ENCODE peak calls at places on chromosomes 2 and 18, in eight cellular contexts. H is fibroblast of villous mesenchyme, S is astrocyte of the cerebellum, N is choroid plexus epithelial cell, I is A549, D is epithelial cell of proximal tubule, T is stomach, P is brain microvascular endothelial cell. L is an unnamed sample.

GRCh38 chr18:57784034-57784815 is 18.9 kb downstream of the ATP8B1 start:
- DNase-seq in S (peak), D (no peak), N (peak), P (peak), H (peak), I (no peak), T (no peak), L (peak)

GRCh38 chr2:8549273-8549922 is 132.5 kb upstream of the ID2 start:
- DNase-seq in D (no peak), T (peak), P (no peak), I (no peak), N (no peak), S (no peak), H (no peak), L (no peak)

GRCh38 chr2:204545861-204546773 is 842 bp downstream of the PARD3B start:
- DNase-seq in T (peak), D (no peak), N (no peak), P (no peak), I (no peak), H (peak), S (no peak), L (no peak)

GRCh38 chr2:212953170-212953920 is 198.1 kb downstream of the IKZF2 start:
- DNase-seq in I (no peak), T (no peak), H (no peak), P (no peak), N (no peak), S (no peak), D (no peak), L (no peak)

GRCh38 chr2:230591850-230592249 is 120.8 kb upstream of the CAB39 start:
- DNase-seq in T (no peak), N (no peak), H (no peak), I (no peak), S (no peak), D (no peak), P (no peak), L (no peak)

GRCh38 chr2:240301256-240301795 is 134.1 kb upstream of the GPC1 start:
- DNase-seq in S (no peak), P (no peak), T (no peak), H (no peak), D (no peak), I (no peak), N (no peak), L (no peak)

GRCh38 chr18:47174545-47175116 is 1.5 kb downstream of the IER3IP1 start:
- DNase-seq in T (no peak), H (no peak), I (peak), N (peak), S (no peak), D (peak), P (no peak), L (no peak)

GRCh38 chr18:62485684-62486083 is 37.1 kb upstream of the ZCCHC2 start:
- DNase-seq in S (peak), H (peak), T (peak), D (peak), P (peak), N (peak), I (peak), L (peak)

GRCh38 chr2:102522890-102523289 is 49.9 kb downstream of the SLC9A4 start:
- DNase-seq in D (no peak), P (no peak), S (no peak), I (no peak), N (no peak), T (no peak), H (no peak), L (no peak)

GRCh38 chr2:210169871-210170441 is 1.3 kb downstream of the KANSL1L start:
- DNase-seq in N (peak), S (peak), D (no peak), T (no peak), I (peak), H (peak), P (peak), L (peak)

GRCh38 chr18:28834889-28835288 is 658.0 kb upstream of the CDH2 start:
- DNase-seq in H (peak), I (peak), S (peak), D (no peak), N (peak), P (no peak), T (no peak), L (peak)

GRCh38 chr2:172842749-172843349 is 107.2 kb downstream of the RAPGEF4 start:
- DNase-seq in P (no peak), D (no peak), T (no peak), I (no peak), S (no peak), H (no peak), N (no peak), L (no peak)

GRCh38 chr2:134721596-134721995 is 2.8 kb upstream of the TMEM163 start:
- DNase-seq in N (no peak), S (no peak), T (no peak), P (no peak), H (no peak), D (no peak), I (no peak), L (no peak)

GRCh38 chr2:70525032-70525431 is 28.6 kb downstream of the TGFA start:
- DNase-seq in T (peak), P (no peak), S (no peak), H (no peak), I (peak), N (no peak), D (peak), L (peak)

GRCh38 chr2:55010915-55011314 is 39.3 kb downstream of the RTN4 start:
- DNase-seq in D (no peak), I (peak), P (no peak), H (peak), S (no peak), N (peak), T (no peak), L (no peak)

GRCh38 chr2:230881840-230882239 is 17.1 kb downstream of the ITM2C start:
- DNase-seq in N (no peak), T (no peak), I (no peak), H (no peak), P (no peak), D (no peak), S (no peak), L (no peak)

GRCh38 chr2:236947896-236948295 is 137.8 kb upstream of the COPS8 start:
- DNase-seq in D (no peak), T (no peak), P (no peak), N (no peak), H (no peak), S (no peak), I (no peak), L (no peak)
- H3K4me3 ChIP-seq in D (no peak), T (no peak), P (no peak), N (no peak), H (no peak), S (no peak), I (no peak), L (no peak)

GRCh38 chr2:118495278-118495677 is 352.2 kb downstream of the EN1 start:
- DNase-seq in H (no peak), T (no peak), P (no peak), I (no peak), N (no peak), D (no peak), S (no peak), L (no peak)

GRCh38 chr2:118496467-118496866 is 351.0 kb downstream of the EN1 start:
- DNase-seq in T (no peak), S (no peak), P (no peak), N (no peak), H (no peak), D (no peak), I (no peak), L (no peak)

GRCh38 chr2:118490323-118490722 is 357.1 kb downstream of the EN1 start:
- DNase-seq in I (no peak), P (no peak), N (no peak), S (no peak), H (no peak), T (no peak), D (no peak), L (no peak)

GRCh38 chr2:118489712-118490255 is 357.7 kb downstream of the EN1 start:
- DNase-seq in I (no peak), T (no peak), P (no peak), H (no peak), D (no peak), S (no peak), N (no peak), L (no peak)

GRCh38 chr2:118492335-118492734 is 355.1 kb downstream of the EN1 start:
- DNase-seq in T (no peak), H (peak), N (peak), D (no peak), S (peak), I (peak), P (peak), L (peak)
- TF ChIP-seq CTCF in T (peak), H (peak), N (peak), D (peak), S (no peak), I (peak), P (peak), L (peak)

GRCh38 chr2:149720615-149721014 is 133.0 kb upstream of the MMADHC start:
- DNase-seq in S (no peak), H (peak), N (no peak), D (no peak), P (no peak), T (no peak), I (no peak), L (no peak)

GRCh38 chr2:149719695-149720094 is 132.1 kb upstream of the MMADHC start:
- DNase-seq in P (no peak), D (no peak), T (no peak), I (no peak), N (no peak), H (no peak), S (no peak), L (no peak)

GRCh38 chr2:149715005-149715592 is 127.5 kb upstream of the MMADHC start:
- DNase-seq in T (no peak), P (peak), D (no peak), S (peak), I (peak), H (peak), N (peak), L (peak)

GRCh38 chr2:149715894-149716293 is 128.3 kb upstream of the MMADHC start:
- DNase-seq in N (no peak), H (no peak), D (no peak), P (no peak), S (no peak), T (no peak), I (no peak), L (no peak)

GRCh38 chr2:149716687-149717086 is 129.1 kb upstream of the MMADHC start:
- DNase-seq in H (no peak), D (no peak), S (no peak), T (no peak), I (no peak), P (no peak), N (peak), L (no peak)
- H3K4me3 ChIP-seq in H (no peak), D (no peak), S (no peak), T (no peak), I (no peak), P (no peak), N (no peak), L (no peak)

GRCh38 chr2:71609441-71609840 is 156.1 kb downstream of the DYSF start:
- DNase-seq in S (no peak), I (no peak), P (peak), T (no peak), D (no peak), N (peak), H (peak), L (peak)

GRCh38 chr2:71609029-71609428 is 155.7 kb downstream of the DYSF start:
- DNase-seq in H (no peak), D (no peak), P (no peak), S (no peak), N (no peak), T (no peak), I (no peak), L (no peak)

GRCh38 chr2:71611247-71611646 is 157.9 kb downstream of the DYSF start:
- DNase-seq in P (no peak), S (no peak), H (no peak), N (no peak), D (no peak), T (no peak), I (no peak), L (no peak)

GRCh38 chr2:71610671-71611070 is 157.3 kb downstream of the DYSF start:
- DNase-seq in I (no peak), P (no peak), S (no peak), N (no peak), D (no peak), T (peak), H (no peak), L (no peak)

DNA sequence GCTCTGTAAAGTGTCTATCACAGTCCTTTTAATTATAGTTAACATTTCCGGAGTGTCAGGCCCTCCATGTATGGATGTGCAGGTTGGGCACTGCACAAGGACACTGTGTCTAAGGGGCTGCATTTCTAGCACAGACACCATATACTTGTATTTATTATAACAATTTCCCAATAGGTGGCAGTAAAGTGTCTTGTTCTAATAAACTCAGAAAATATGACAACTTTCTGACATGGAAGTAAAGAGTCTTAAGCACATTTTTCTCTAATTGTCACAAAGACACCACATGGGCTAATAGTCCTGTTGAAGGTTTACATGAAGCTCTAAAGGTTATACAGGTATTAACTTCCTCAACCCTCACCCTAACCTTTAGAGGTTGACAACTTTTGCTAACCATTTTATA is 156.6 kb downstream of the DYSF start:
- DNase-seq in H (peak), D (peak), I (peak), S (peak), T (no peak), P (no peak), N (peak), L (peak)
- TF ChIP-seq CTCF in H (peak), D (peak), I (peak), S (peak), T (no peak), P (peak), N (peak), L (no peak)

DNA sequence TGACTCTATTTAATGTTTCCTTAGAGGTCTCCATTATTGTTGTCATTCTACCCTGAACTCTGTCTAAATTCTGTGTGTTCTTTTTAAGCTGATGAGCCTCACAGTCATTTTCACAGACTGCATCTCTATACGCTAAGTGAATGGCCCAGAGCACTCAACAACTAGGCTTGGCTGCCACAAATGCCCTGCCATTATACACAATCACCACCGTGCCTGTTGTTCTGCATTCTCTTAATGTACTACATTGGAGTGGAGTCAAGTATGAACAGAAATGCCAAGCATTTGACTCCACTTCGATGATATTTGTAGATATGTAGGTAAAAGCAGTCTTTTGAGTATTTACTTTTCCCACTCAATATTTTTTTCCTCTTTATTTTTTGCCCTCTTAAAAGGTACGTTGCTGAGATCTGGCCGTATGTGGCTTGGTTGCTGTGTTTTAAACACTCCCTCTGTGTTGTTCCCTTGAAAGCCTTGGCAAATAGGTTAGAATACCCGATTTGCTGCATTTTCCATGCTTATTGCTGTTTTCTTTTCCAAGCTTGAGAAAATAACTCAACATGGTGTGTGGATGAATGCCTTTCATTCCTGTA is 36.2 kb upstream of the TMEFF2 start:
- DNase-seq in D (no peak), H (no peak), I (no peak), T (no peak), P (no peak), N (peak), S (no peak), L (no peak)
- H3K4me3 ChIP-seq in D (no peak), H (no peak), I (no peak), T (no peak), P (no peak), N (no peak), S (no peak), L (no peak)

DNA sequence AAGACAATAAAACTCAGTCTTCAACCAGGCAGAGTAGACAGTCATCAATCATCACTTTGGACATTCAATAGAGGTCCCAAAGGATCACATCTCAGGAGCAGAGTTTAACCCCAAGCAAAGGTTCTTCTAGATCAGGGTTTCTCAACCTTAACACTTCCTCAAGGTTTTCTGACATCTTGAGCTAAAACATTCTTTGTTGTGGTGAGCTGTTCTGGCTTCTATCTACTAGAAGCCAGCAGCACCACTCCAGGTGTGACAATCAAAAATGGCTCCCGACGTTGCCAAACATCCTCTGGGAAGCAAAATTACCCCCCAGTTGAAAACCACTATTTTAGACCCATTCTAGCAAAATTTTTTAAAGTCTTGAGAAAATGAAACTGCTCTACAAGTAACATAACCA is 22.0 kb downstream of the RTTN start:
- DNase-seq in I (no peak), P (no peak), N (no peak), H (no peak), S (no peak), D (no peak), T (no peak), L (no peak)
- TF ChIP-seq CTCF in I (no peak), P (no peak), N (no peak), H (no peak), S (no peak), D (no peak), T (no peak), L (no peak)